ENCODE peak calls at places on chromosomes 1 and 21, in five cellular contexts. U, E, Z, Y and M are unnamed samples.

GRCh38 chr1:201346337-201346939 is 31.0 kb downstream of the TNNT2 start:
- DNase-seq in Y (peak; percentile 80), Z (peak; percentile 73), E (peak; percentile 70), U (peak; percentile 57), M (peak; percentile 67)

GRCh38 chr1:174266476-174266875 is 107.2 kb downstream of the RABGAP1L start:
- DNase-seq in U (no peak), Y (peak; percentile 82), Z (no peak), E (no peak), M (no peak)

GRCh38 chr1:16718908-16719533 is 21.3 kb upstream of the RNU1-4 start:
- DNase-seq in E (no peak), Z (no peak), U (no peak), Y (no peak), M (no peak)

GRCh38 chr1:156152628-156153027 is 757 bp upstream of the SEMA4A start:
- DNase-seq in Z (no peak), Y (no peak), E (no peak), U (no peak), M (no peak)

GRCh38 chr1:91278754-91279153 is 125.9 kb downstream of the HFM1 start:
- DNase-seq in E (no peak), U (peak; percentile 21), Y (peak; percentile 55), Z (peak; percentile 5), M (peak; percentile 53)

GRCh38 chr1:17922833-17923232 is 167.7 kb downstream of the ACTL8 start:
- DNase-seq in Z (peak; percentile 32), U (no peak), Y (peak; percentile 59), E (peak; percentile 72), M (peak; percentile 26)

GRCh38 chr1:201136696-201137392 is 9.9 kb upstream of the ASCL5 start:
- DNase-seq in Y (no peak), E (no peak), Z (no peak), U (no peak), M (no peak)

GRCh38 chr1:241519308-241520079 is at the start of gene FH:
- DNase-seq in U (peak; percentile 98), E (peak; percentile 91), Z (peak; percentile 92), Y (peak; percentile 96), M (peak; percentile 98)

GRCh38 chr1:223179280-223179679 is 36.2 kb upstream of the TLR5 start:
- DNase-seq in E (no peak), Z (no peak), Y (peak; percentile 40), U (no peak), M (no peak)

GRCh38 chr1:223175633-223176032 is 32.6 kb upstream of the TLR5 start:
- DNase-seq in U (no peak), Z (no peak), E (no peak), Y (no peak), M (no peak)

GRCh38 chr1:223176437-223176836 is 33.4 kb upstream of the TLR5 start:
- DNase-seq in E (no peak), Z (no peak), U (no peak), Y (no peak), M (no peak)

GRCh38 chr1:223177681-223178080 is 34.6 kb upstream of the TLR5 start:
- DNase-seq in Y (no peak), Z (no peak), E (no peak), U (no peak), M (no peak)

DNA sequence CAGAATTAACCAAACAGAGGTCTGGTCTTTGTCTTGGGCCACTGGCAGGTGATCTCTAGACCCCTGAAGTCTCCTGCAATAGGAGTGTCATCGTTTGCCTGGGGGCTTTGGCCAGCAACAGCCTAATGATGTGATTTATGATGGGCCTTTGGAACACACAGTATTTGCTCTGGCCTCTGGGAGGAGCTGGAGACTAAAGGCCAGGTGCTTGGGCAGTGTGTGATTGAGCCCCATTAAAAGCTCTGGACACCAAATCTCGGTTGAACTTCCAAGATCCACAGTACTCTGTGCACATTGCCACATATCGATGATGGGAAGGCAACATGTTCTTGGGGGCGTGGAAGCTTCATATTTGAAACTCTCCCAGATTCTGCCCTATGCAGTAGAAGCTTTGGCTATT is 32.0 kb upstream of the TLR5 start:
- DNase-seq in Y (no peak), U (no peak), Z (no peak), E (peak; percentile 21), M (no peak)
- TF ChIP-seq CTCF in Y (no peak), U (no peak), Z (peak; percentile 38), E (no peak), M (no peak)

GRCh38 chr21:39182484-39183271 is 573 bp downstream of the PSMG1 start:
- DNase-seq in E (no peak), U (peak; percentile 22), Y (peak; percentile 25), Z (no peak), M (peak; percentile 37)

GRCh38 chr21:39182016-39182415 is 1.2 kb downstream of the PSMG1 start:
- DNase-seq in Z (no peak), E (no peak), Y (no peak), U (no peak), M (no peak)

GRCh38 chr21:39183272-39184049 is at the start of gene PSMG1:
- DNase-seq in E (peak; percentile 96), U (peak; percentile 96), Y (peak; percentile 96), Z (peak; percentile 44), M (peak; percentile 96)

GRCh38 chr21:39180429-39181019 is 2.7 kb downstream of the PSMG1 start:
- DNase-seq in Y (peak; percentile 12), U (no peak), E (no peak), Z (no peak), M (no peak)

DNA sequence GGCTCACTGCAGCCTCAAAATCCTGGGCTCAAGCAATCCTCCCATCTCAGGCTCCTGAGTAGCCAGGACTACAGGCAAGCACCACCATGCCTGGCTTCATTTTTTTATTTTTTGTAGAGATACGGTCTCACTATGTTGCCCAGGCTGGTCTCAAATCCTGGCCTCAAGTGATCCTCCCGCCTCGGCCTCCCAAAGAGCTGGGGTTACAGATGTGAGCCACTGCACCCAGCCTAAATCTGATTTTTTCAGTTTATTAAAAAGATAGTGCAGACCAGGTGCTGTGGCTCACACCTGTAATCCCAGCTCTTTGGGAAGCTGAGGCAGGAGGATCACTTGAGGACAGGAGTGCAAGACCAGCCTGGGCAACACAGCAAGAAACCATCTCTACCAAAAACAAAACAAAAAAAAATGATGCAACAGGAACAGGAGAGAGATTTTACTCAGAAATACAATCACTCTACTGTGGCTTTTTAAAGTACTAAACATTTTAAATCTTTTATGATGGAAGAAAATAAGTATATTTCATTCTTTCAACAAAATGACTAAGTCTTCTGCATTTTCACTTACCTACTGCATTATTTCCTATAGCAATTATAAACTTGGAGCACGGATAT is 1.9 kb downstream of the PSMG1 start:
- DNase-seq in Y (no peak), Z (no peak), E (no peak), U (no peak), M (no peak)
- TF ChIP-seq CTCF in Y (no peak), Z (no peak), E (no peak), U (no peak), M (no peak)

GRCh38 chr1:207259391-207259790 is 62.1 kb upstream of the CD55 start:
- DNase-seq in U (peak; percentile 36), Z (no peak), E (no peak), Y (no peak), M (peak; percentile 64)
- TF ChIP-seq CTCF in U (peak; percentile 58), Z (no peak), E (no peak), Y (peak; percentile 34), M (peak; percentile 70)

GRCh38 chr1:1204998-1205768 is 1.2 kb downstream of the TNFRSF18 start:
- DNase-seq in U (no peak), E (no peak), Z (no peak), Y (no peak), M (no peak)

GRCh38 chr1:1205769-1206375 is 520 bp downstream of the TNFRSF18 start:
- DNase-seq in Z (no peak), U (no peak), E (no peak), Y (no peak), M (no peak)

GRCh38 chr1:1204425-1204920 is 1.9 kb downstream of the TNFRSF18 start:
- DNase-seq in U (no peak), E (no peak), Z (no peak), Y (no peak), M (no peak)

GRCh38 chr1:1207254-1207902 is 986 bp upstream of the TNFRSF18 start:
- DNase-seq in E (no peak), U (no peak), Z (no peak), Y (no peak), M (no peak)

GRCh38 chr1:1206376-1207253 is at the start of gene TNFRSF18:
- DNase-seq in E (peak; percentile 57), Z (no peak), U (peak; percentile 5), Y (no peak), M (no peak)
- TF ChIP-seq CTCF in E (no peak), Z (no peak), U (peak; percentile 7), Y (no peak), M (no peak)

DNA sequence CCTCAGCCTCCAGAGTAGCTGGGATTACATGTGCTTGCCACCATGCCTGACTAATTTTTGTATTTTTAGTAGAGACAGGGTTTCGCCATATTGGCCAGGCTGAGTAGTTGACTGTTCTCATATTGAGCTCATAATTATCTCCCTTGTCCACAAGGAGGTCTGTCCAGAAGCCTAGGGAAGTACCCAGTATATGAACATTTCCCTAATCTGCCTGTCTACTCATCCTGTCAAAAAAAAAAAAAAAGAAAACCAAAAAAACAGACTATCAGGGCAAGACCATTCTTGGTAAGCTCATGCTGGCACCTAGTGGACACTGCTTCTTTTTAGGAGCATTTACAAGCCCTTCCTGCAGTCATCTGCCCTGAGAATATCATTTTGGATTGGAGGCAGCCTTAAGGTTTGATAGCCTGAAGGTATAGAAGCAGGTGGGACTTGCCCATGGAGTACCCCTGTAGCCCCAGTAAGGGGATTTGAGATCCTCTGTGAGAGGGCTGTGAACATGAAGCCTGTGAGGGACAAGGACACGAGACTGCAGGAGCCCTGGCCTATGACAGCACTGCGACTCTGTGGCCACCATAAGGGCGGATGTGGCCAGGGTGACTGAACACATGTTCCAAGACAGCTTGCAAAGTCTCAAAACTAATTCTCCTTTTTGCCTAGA is 10.8 kb upstream of the DUSP12 start:
- DNase-seq in Y (peak; percentile 68), U (peak; percentile 68), Z (peak; percentile 18), E (peak; percentile 22), M (peak; percentile 89)
- TF ChIP-seq CTCF in Y (peak; percentile 60), U (peak; percentile 58), Z (peak; percentile 80), E (no peak), M (peak; percentile 64)